ENCODE peak calls at places on chromosomes 5 and 9, in five cellular contexts. T is omental fat pad, P is endothelial cell, M is activated gamma-delta T cell treated with Interleukin-2 at 50 U/mL for 16 hours, R is AG10803. Y is an unnamed sample.
A peak's percentile ranks its signal among the peaks of the same experiment; 100 is the strongest.

GRCh38 chr5:93336330-93337110 is 244.5 kb downstream of the NR2F1-AS1 start:
- DNase-seq in T (no peak), P (no peak), M (no peak), R (no peak), Y (no peak)

GRCh38 chr5:14721990-14722656 is 57.6 kb downstream of the OTULIN start:
- DNase-seq in T (no peak), P (no peak), M (no peak), R (no peak), Y (no peak)

GRCh38 chr5:1796371-1797108 is 3.1 kb downstream of the MRPL36 start:
- DNase-seq in T (no peak), P (no peak), M (no peak), R (no peak), Y (no peak)

GRCh38 chr9:3960661-3961144 is 339.2 kb downstream of the GLIS3 start:
- DNase-seq in T (no peak), P (no peak), M (no peak), R (peak; percentile 73), Y (no peak)

GRCh38 chr5:171701138-171701537 is 84.5 kb upstream of the SMIM23 start:
- DNase-seq in T (no peak), P (no peak), M (no peak), R (no peak), Y (no peak)

GRCh38 chr9:17134396-17134842 is 421 bp upstream of the CNTLN start:
- DNase-seq in T (no peak), P (no peak), M (no peak), R (peak; percentile 36), Y (no peak)

GRCh38 chr5:10866913-10867312 is 105.9 kb upstream of the DAP start:
- DNase-seq in T (no peak), P (no peak), M (no peak), R (no peak), Y (no peak)

GRCh38 chr9:95268681-95269080 is 48.8 kb downstream of the FANCC start:
- DNase-seq in T (no peak), P (no peak), M (no peak), R (peak; percentile 12), Y (no peak)

GRCh38 chr9:130933114-130934046 is 5.7 kb downstream of the FIBCD1 start:
- DNase-seq in T (no peak), P (no peak), M (no peak), R (peak; percentile 65), Y (no peak)

GRCh38 chr9:100437860-100438805 is 11.2 kb downstream of the MSANTD3 start:
- DNase-seq in T (peak; percentile 95), P (peak; percentile 75), M (peak; percentile 69), R (peak; percentile 76), Y (peak; percentile 78)

GRCh38 chr9:38680827-38681226 is 39.1 kb downstream of the FAM240B start:
- DNase-seq in T (no peak), P (no peak), M (no peak), R (peak; percentile 15), Y (no peak)